ENCODE peak calls at places on chromosome 21, in five cellular contexts. O, H, K, T and D are unnamed samples.

GRCh38 chr21:36369064-36369685 is 16.0 kb upstream of the CHAF1B start:
- DNase-seq in O (no peak), T (no peak), K (no peak), H (no peak), D (no peak)

GRCh38 chr21:14875704-14876364 is 189.0 kb downstream of the NRIP1 start:
- DNase-seq in K (no peak), H (no peak), O (no peak), T (no peak), D (no peak)

GRCh38 chr21:29017639-29018237 is 1.4 kb downstream of the RWDD2B start:
- DNase-seq in H (no peak), O (no peak), K (no peak), T (no peak), D (no peak)

GRCh38 chr21:45612096-45613019 is 31.2 kb upstream of the PCBP3 start:
- DNase-seq in T (peak), K (no peak), O (no peak), H (no peak), D (peak)

GRCh38 chr21:15531986-15532385 is 197.8 kb upstream of the USP25 start:
- DNase-seq in T (no peak), K (no peak), O (no peak), H (no peak), D (no peak)

GRCh38 chr21:45543710-45544448 is 1.6 kb upstream of the SLC19A1 start:
- DNase-seq in H (no peak), O (peak), K (no peak), T (no peak), D (peak)

GRCh38 chr21:43659136-43660000 is at the start of the genes HSF2BP and RRP1B:
- DNase-seq in O (peak), T (no peak), H (peak), K (no peak), D (peak)

GRCh38 chr21:35779690-35780570 is 280.4 kb downstream of the SETD4 start:
- DNase-seq in O (no peak), T (peak), K (no peak), H (no peak), D (no peak)

GRCh38 chr21:17051054-17051453 is 461.8 kb upstream of the CXADR start:
- DNase-seq in O (no peak), H (no peak), T (no peak), K (peak), D (no peak)

GRCh38 chr21:35697321-35697808 is 363.0 kb downstream of the SETD4 start:
- DNase-seq in O (peak), T (no peak), K (no peak), H (peak), D (no peak)

GRCh38 chr21:41316200-41316599 is 401 bp upstream of the FAM3B start:
- DNase-seq in O (no peak), K (no peak), H (no peak), T (no peak), D (no peak)

GRCh38 chr21:14559144-14559543 is 13.0 kb upstream of the SAMSN1 start:
- DNase-seq in K (no peak), T (no peak), H (no peak), O (no peak), D (no peak)

GRCh38 chr21:39314155-39315027 is 959 bp upstream of the BRWD1 start:
- DNase-seq in T (no peak), K (no peak), H (peak), O (peak), D (no peak)

GRCh38 chr21:28704746-28705145 is 287.9 kb downstream of the LTN1 start:
- DNase-seq in K (no peak), O (peak), H (peak), T (no peak), D (no peak)

GRCh38 chr21:18142639-18143038 is 102.0 kb upstream of the CHODL start:
- DNase-seq in O (no peak), K (no peak), T (no peak), H (no peak), D (no peak)

GRCh38 chr21:29005696-29006095 is 13.0 kb upstream of the LTN1 start:
- DNase-seq in H (no peak), T (no peak), O (no peak), K (no peak), D (no peak)

GRCh38 chr21:15415541-15416261 is 314.1 kb upstream of the USP25 start:
- DNase-seq in O (peak), K (no peak), T (no peak), H (peak), D (no peak)

GRCh38 chr21:44526096-44526997 is 13.6 kb downstream of the KRTAP10-1 start:
- DNase-seq in O (no peak), T (no peak), K (no peak), H (no peak), D (no peak)

GRCh38 chr21:19607983-19608668 is 1204.5 kb upstream of the TMPRSS15 start:
- DNase-seq in K (no peak), H (no peak), O (no peak), T (no peak), D (no peak)

GRCh38 chr21:46078322-46078981 is 19.5 kb upstream of the COL6A2 start:
- DNase-seq in T (no peak), K (no peak), H (peak), O (no peak), D (peak)

GRCh38 chr21:39300587-39300986 is 12.8 kb downstream of the BRWD1 start:
- DNase-seq in T (no peak), K (no peak), O (no peak), H (no peak), D (no peak)

GRCh38 chr21:36150192-36150711 is 6.4 kb upstream of the DOP1B start:
- DNase-seq in T (no peak), H (peak), K (no peak), O (peak), D (no peak)

GRCh38 chr21:31750843-31751242 is 18.9 kb upstream of the SCAF4 start:
- DNase-seq in K (no peak), T (no peak), H (no peak), O (no peak), D (no peak)

GRCh38 chr21:39595465-39595864 is 17.3 kb upstream of the B3GALT5 start:
- DNase-seq in H (no peak), T (no peak), O (no peak), K (no peak), D (no peak)

GRCh38 chr21:44948426-44949120 is 8.7 kb downstream of the SLX9 start:
- DNase-seq in K (no peak), H (no peak), O (no peak), T (no peak), D (no peak)

GRCh38 chr21:43827015-43827611 is 37.7 kb downstream of the RRP1 start:
- DNase-seq in H (no peak), O (no peak), K (no peak), T (no peak), D (no peak)

GRCh38 chr21:26686278-26686677 is 113.2 kb upstream of the CYYR1 start:
- DNase-seq in T (no peak), O (no peak), H (no peak), K (no peak), D (no peak)

GRCh38 chr21:28538987-28539622 is 453.6 kb downstream of the LTN1 start:
- DNase-seq in O (no peak), H (no peak), T (peak), K (no peak), D (no peak)

GRCh38 chr21:45739218-45740087 is 95.9 kb downstream of the PCBP3 start:
- DNase-seq in H (no peak), O (no peak), K (no peak), T (no peak), D (no peak)

GRCh38 chr21:43728467-43729390 is 9.8 kb downstream of the PDXK start:
- DNase-seq in T (peak), O (peak), H (peak), K (peak), D (peak)

GRCh38 chr21:19523731-19524130 is 1120.1 kb upstream of the TMPRSS15 start:
- DNase-seq in K (no peak), O (no peak), T (no peak), H (no peak), D (no peak)

GRCh38 chr21:38223893-38224540 is 32.8 kb upstream of the KCNJ15 start:
- DNase-seq in K (no peak), T (no peak), H (no peak), O (no peak), D (no peak)

GRCh38 chr21:37204580-37204979 is 62.6 kb downstream of the VPS26C start:
- DNase-seq in T (no peak), K (no peak), H (no peak), O (no peak), D (no peak)

GRCh38 chr21:45880097-45881068 is 101.2 kb upstream of the COL6A1 start:
- DNase-seq in T (no peak), O (peak), K (no peak), H (peak), D (no peak)

GRCh38 chr21:27366846-27367245 is 400.0 kb upstream of the ADAMTS5 start:
- DNase-seq in T (no peak), K (no peak), H (no peak), O (no peak), D (no peak)

GRCh38 chr21:39079617-39080016 is 103.6 kb downstream of the PSMG1 start:
- DNase-seq in K (no peak), T (no peak), O (peak), H (peak), D (no peak)

GRCh38 chr21:26846036-26846931 is 1.1 kb upstream of the ADAMTS1 start:
- DNase-seq in T (no peak), O (peak), H (peak), K (no peak), D (no peak)

GRCh38 chr21:36350282-36350910 is 30.4 kb downstream of the MORC3 start:
- DNase-seq in T (peak), K (no peak), O (no peak), H (no peak), D (no peak)

GRCh38 chr21:21290751-21291150 is 292.5 kb downstream of the NCAM2 start:
- DNase-seq in O (no peak), K (no peak), H (no peak), T (no peak), D (no peak)

DNA sequence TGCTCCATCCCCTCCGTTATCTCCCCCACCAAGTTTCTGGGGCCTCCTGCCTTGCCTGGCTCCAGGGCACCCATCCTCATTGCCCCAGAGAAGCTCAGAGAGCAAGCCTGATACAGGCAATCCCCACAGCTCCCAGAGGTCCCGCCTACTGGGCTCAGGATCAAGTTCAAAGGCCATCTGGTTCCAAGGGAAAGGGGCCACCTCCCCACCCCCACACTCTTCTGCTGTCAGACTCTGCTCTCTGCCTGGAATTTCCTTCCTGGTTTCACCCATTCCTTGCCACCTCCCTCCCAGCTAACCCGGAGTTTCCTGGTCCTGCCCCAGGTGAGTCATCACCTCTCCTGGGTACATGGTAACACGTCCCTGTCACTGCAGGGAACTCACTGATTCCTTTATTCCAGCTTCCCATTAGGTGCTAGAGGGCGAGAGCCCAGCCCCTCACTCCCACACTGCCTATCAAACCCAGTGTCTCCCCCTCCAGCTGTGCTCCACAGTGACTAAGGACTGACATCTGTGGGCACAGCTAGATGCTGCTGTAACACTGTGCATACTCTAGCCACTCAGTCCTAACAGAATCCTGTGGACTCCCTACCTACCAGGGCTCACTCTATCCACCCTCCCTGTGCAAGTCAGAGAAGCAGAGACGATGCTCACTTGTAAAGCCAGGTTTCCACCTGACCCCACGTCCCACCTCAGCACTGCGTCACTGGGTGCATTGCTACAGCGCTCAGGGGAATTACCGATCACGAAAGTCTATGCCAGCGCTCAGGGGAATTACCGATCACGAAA is 21.8 kb downstream of the RSPH1 start:
- DNase-seq in K (peak), T (no peak), H (no peak), O (no peak), D (peak)
- TF ChIP-seq CTCF in K (no peak), T (no peak), H (no peak), O (no peak), D (no peak)

GRCh38 chr21:33080776-33081175 is 10.8 kb downstream of the OLIG1 start:
- DNase-seq in O (no peak), K (no peak), T (no peak), H (no peak), D (no peak)

GRCh38 chr21:33076600-33077329 is 6.8 kb downstream of the OLIG1 start:
- DNase-seq in K (no peak), T (no peak), O (no peak), H (no peak), D (no peak)

GRCh38 chr21:33075596-33076195 is 5.8 kb downstream of the OLIG1 start:
- DNase-seq in O (no peak), T (no peak), H (no peak), K (no peak), D (no peak)

GRCh38 chr21:33078907-33079582 is 9.1 kb downstream of the OLIG1 start:
- DNase-seq in H (no peak), K (no peak), O (no peak), T (peak), D (no peak)

DNA sequence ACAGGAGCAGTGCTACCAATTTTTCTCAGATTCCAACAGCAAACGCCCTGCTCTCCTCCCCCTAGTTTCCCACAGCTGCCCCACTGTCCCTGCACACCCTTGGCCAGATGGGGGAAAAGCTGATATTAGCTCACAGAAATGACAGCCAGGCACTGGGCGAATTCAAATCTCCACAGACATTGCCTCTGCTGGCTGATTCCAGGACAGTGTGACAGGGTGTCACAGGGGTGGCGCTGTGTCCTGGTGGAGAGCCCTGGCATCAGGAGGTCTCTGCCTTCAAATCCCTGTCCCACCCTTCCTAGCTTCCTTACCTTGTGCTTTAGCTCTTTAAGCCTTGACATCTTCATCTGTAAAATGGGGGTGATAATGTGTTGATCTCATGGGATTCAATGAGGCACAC is 10.4 kb downstream of the OLIG1 start:
- DNase-seq in K (no peak), H (no peak), O (no peak), T (no peak), D (no peak)
- TF ChIP-seq CTCF in K (no peak), H (no peak), O (no peak), T (no peak), D (no peak)

GRCh38 chr21:24509131-24509530 is 1098.2 kb downstream of the MRPL39 start:
- DNase-seq in T (no peak), K (no peak), H (no peak), O (no peak), D (no peak)

GRCh38 chr21:24514081-24514733 is 1093.1 kb downstream of the MRPL39 start:
- DNase-seq in H (no peak), K (no peak), O (no peak), T (no peak), D (no peak)
- TF ChIP-seq CTCF in H (peak), K (no peak), O (peak), T (peak), D (no peak)

GRCh38 chr21:34519694-34520093 is 7.7 kb upstream of the KCNE1 start:
- DNase-seq in K (no peak), T (no peak), H (no peak), O (no peak), D (no peak)

GRCh38 chr21:34519013-34519412 is 7.0 kb upstream of the KCNE1 start:
- DNase-seq in K (no peak), T (no peak), H (no peak), O (no peak), D (no peak)

GRCh38 chr21:34517039-34517438 is 5.0 kb upstream of the KCNE1 start:
- DNase-seq in H (no peak), O (no peak), T (no peak), K (no peak), D (no peak)

GRCh38 chr21:34514576-34515135 is 2.6 kb upstream of the KCNE1 start:
- DNase-seq in O (no peak), H (no peak), T (no peak), K (no peak), D (no peak)

GRCh38 chr21:34517491-34518245 is 5.7 kb upstream of the KCNE1 start:
- DNase-seq in K (no peak), T (no peak), H (no peak), O (no peak), D (no peak)
- TF ChIP-seq CTCF in K (peak), T (peak), H (no peak), O (peak), D (no peak)